ENCODE peak calls at places on chromosomes 2 and 18, in five cellular contexts. X is heart right ventricle, V is A549, P is fibroblast of lung, S is tibial nerve. R is an unnamed sample.

GRCh38 chr2:149031396-149031795 is 7.1 kb upstream of the LYPD6B start:
- DNase-seq in P (no peak), X (no peak), S (no peak), V (no peak), R (no peak)

GRCh38 chr2:59288771-59289170 is 1047.6 kb upstream of the FANCL start:
- DNase-seq in P (no peak), X (no peak), S (no peak), V (no peak), R (no peak)

GRCh38 chr2:163633296-163633695 is 102.5 kb downstream of the FIGN start:
- DNase-seq in X (no peak), P (no peak), V (no peak), S (no peak), R (no peak)

GRCh38 chr2:65232636-65233035 is 5.0 kb downstream of the ACTR2 start:
- DNase-seq in X (no peak), S (no peak), V (no peak), P (peak; percentile 84), R (peak; percentile 50)

GRCh38 chr2:164523726-164524125 is 97.6 kb downstream of the GRB14 start:
- DNase-seq in V (no peak), P (no peak), S (no peak), X (no peak), R (no peak)

GRCh38 chr2:109029444-109030193 is 40.6 kb upstream of the EDAR start:
- DNase-seq in V (no peak), X (no peak), S (no peak), P (no peak), R (no peak)

GRCh38 chr2:140683658-140684057 is 1447.2 kb downstream of the LRP1B start:
- DNase-seq in V (no peak), X (no peak), P (no peak), S (no peak), R (no peak)

GRCh38 chr2:160838691-160839090 is 321.5 kb upstream of the TANK start:
- DNase-seq in V (no peak), P (no peak), S (no peak), X (no peak), R (no peak)

GRCh38 chr2:7356909-7357584 is 439.8 kb downstream of the RNF144A start:
- DNase-seq in V (no peak), P (no peak), S (no peak), X (no peak), R (no peak)

GRCh38 chr2:108925735-108926134 is 63.3 kb downstream of the EDAR start:
- DNase-seq in S (no peak), V (no peak), X (no peak), P (no peak), R (no peak)

GRCh38 chr2:133574620-133575019 is 6.4 kb upstream of the NCKAP5 start:
- DNase-seq in X (no peak), S (no peak), P (peak; percentile 58), V (no peak), R (no peak)

GRCh38 chr2:199738723-199739412 is 112.1 kb downstream of the FTCDNL1 start:
- DNase-seq in V (no peak), S (no peak), P (no peak), X (no peak), R (no peak)

GRCh38 chr2:207823865-207824264 is 54.2 kb upstream of the FZD5 start:
- DNase-seq in P (no peak), S (no peak), V (no peak), X (no peak), R (no peak)

DNA sequence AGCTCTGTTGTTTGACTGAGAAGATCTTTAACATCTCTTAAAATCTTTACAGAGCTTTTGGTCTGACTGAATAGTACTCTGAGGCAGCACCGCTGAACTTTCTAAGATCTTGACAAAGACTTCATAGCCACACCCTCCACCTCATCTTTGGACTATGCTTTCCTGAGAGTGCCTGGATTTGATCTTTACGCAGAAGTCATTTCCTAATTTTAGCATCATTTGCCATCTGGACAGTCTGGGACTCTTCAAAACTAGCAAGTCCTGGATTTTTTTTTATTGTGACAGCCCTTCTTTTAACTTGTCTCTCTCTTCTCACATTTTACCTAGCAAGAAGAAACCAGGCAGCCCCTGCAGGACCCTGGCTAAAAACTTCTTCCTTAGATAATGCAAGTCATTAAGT is 188.9 kb downstream of the CTIF start:
- DNase-seq in V (no peak), S (no peak), P (no peak), X (no peak), R (no peak)
- H3K27ac ChIP-seq in V (no peak overlapping the region), S (no peak overlapping the region), P (peak overlapping the region; percentile 66), X (no peak overlapping the region), R (no peak overlapping the region)

GRCh38 chr2:157806426-157806825 is 69.7 kb downstream of the ACVR1 start:
- DNase-seq in P (peak; percentile 50), X (no peak), S (no peak), V (no peak), R (no peak)
- H3K4me1 ChIP-seq in P (peaks cover 14% of the 10 kb centered on the region), X (peaks cover 4% of the 10 kb centered on the region), S (no peaks in the 10 kb centered on the region), V (no peaks in the 10 kb centered on the region), R (peaks cover 7% of the 10 kb centered on the region)

DNA sequence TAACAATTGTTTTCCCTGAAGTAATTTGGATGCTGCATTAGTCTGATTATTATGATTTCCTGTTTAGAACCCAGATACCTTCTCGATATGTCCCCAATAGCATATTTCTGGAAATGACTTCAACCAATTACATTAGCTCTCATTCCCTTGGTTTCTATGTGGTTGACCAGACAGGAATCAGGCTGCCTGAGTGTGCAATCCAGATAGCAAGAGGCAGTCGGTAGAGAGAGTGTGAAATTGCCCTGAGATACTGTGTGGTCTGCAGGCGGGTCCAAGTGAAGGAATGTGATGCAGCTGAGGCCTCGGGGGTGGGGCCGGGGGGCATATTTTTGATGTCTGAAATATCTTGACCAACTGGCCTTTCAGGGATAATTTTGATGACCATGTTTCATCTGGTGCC is 143.9 kb upstream of the ITGA6 start:
- DNase-seq in S (no peak), V (no peak), P (peak; percentile 73), X (no peak), R (no peak)
- TF ChIP-seq CTCF in S (no peak), V (no peak), P (no peak), X (no peak), R (no peak)

DNA sequence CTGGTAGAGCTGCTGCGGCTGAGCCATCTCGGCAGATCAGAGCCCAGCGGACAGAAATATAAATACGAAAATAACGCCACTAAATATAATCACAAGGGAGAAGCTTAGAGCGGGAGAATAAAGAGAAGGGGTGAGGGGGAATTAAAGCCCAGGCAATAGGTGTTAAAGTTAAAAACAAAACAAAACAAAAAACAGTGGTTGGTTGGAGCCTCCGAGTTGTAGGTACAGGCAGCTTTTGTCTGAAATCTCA is 1.3 kb upstream of the MEIS1 start:
- DNase-seq in P (no peak), S (no peak), V (no peak), X (no peak), R (no peak)
- H3K27ac ChIP-seq in P (peak overlapping the region; percentile 93), S (peak overlapping the region; percentile 83), V (peak overlapping the region; percentile 86), X (peak overlapping the region; percentile 88), R (peak overlapping the region; percentile 73)

R was measured in foreskin keratinocyte.